ENCODE peak calls at places on chromosome 4, in six cellular contexts. W is fibroblast of lung, S is PC-3, E is psoas muscle, P is IMR-90, A is ovary. C is an unnamed sample. For H3K36me3, the result is how much of the 10 kb centered on the place peaks cover.

GRCh38 chr4:128107766-128108165 is 46.7 kb downstream of the LARP1B start:
- DNase-seq in E (no peak), W (peak), P (peak), S (no peak), A (no peak), C (peak)

GRCh38 chr4:76270776-76271175 is 19.3 kb downstream of the FAM47E start:
- DNase-seq in P (no peak), W (no peak), A (no peak), E (no peak), S (no peak), C (no peak)

GRCh38 chr4:131002132-131002531 is 1906.2 kb downstream of the C4orf33 start:
- DNase-seq in P (no peak), W (no peak), E (no peak), A (no peak), S (peak), C (no peak)

GRCh38 chr4:134935320-134935719 is 733.7 kb upstream of the PABPC4L start:
- DNase-seq in S (peak), A (no peak), E (no peak), P (no peak), W (peak), C (peak)

GRCh38 chr4:112252234-112252633 is 20.6 kb downstream of the AP1AR start:
- DNase-seq in W (no peak), E (no peak), A (no peak), S (no peak), P (no peak), C (no peak)

GRCh38 chr4:102328045-102328444 is 17.2 kb downstream of the SLC39A8 start:
- DNase-seq in A (no peak), P (no peak), S (peak), W (no peak), E (no peak), C (no peak)

GRCh38 chr4:91502365-91502764 is 801.4 kb upstream of the GRID2 start:
- DNase-seq in E (no peak), P (no peak), A (no peak), W (no peak), S (peak), C (no peak)

GRCh38 chr4:185941476-185941875 is 127.5 kb upstream of the TLR3 start:
- DNase-seq in W (no peak), S (peak), P (no peak), E (no peak), A (no peak), C (no peak)

GRCh38 chr4:154807042-154807630 is 26.1 kb downstream of the RBM46 start:
- DNase-seq in E (no peak), A (no peak), S (peak), P (peak), W (peak), C (no peak)

GRCh38 chr4:109171098-109171497 is 131.4 kb downstream of the COL25A1 start:
- DNase-seq in W (no peak), S (no peak), A (no peak), P (no peak), E (no peak), C (no peak)

GRCh38 chr4:24274401-24275035 is 309.8 kb downstream of the DHX15 start:
- DNase-seq in A (no peak), W (peak), S (peak), E (no peak), P (peak), C (peak)

GRCh38 chr4:4789462-4789861 is 70.0 kb upstream of the MSX1 start:
- DNase-seq in E (no peak), S (no peak), P (no peak), A (no peak), W (no peak), C (no peak)

GRCh38 chr4:73816814-73817213 is 19.7 kb upstream of the CXCL6 start:
- DNase-seq in E (no peak), S (peak), P (peak), A (no peak), W (peak), C (peak)

GRCh38 chr4:179605196-179605595 is 2163.0 kb upstream of the AGA start:
- DNase-seq in W (peak), P (peak), A (no peak), S (peak), E (no peak), C (peak)

GRCh38 chr4:150078996-150079581 is 844 bp downstream of the DCLK2 start:
- DNase-seq in E (peak), P (peak), A (peak), S (peak), W (peak), C (peak)

GRCh38 chr4:8906991-8907595 is 35.5 kb upstream of the HMX1 start:
- DNase-seq in W (no peak), A (peak), E (no peak), S (no peak), P (no peak), C (no peak)

GRCh38 chr4:147578611-147579010 is 38.6 kb upstream of the TMEM184C start:
- DNase-seq in S (no peak), E (no peak), P (no peak), W (no peak), A (no peak), C (no peak)

GRCh38 chr4:25892796-25893195 is 21.2 kb upstream of the SMIM20 start:
- DNase-seq in W (peak), E (no peak), S (no peak), A (peak), P (no peak), C (no peak)

GRCh38 chr4:136307765-136308164 is 1224.5 kb downstream of the PCDH18 start:
- DNase-seq in P (no peak), W (no peak), A (no peak), S (no peak), E (no peak), C (no peak)

GRCh38 chr4:47145630-47146029 is 114.3 kb downstream of the GABRB1 start:
- DNase-seq in P (peak), E (no peak), W (peak), S (no peak), A (no peak), C (peak)

GRCh38 chr4:173381610-173382009 is 10.9 kb downstream of the SAP30 start:
- DNase-seq in P (no peak), E (no peak), W (no peak), S (no peak), A (no peak), C (no peak)

GRCh38 chr4:176187610-176188009 is 7.8 kb downstream of the SPATA4 start:
- DNase-seq in A (no peak), W (no peak), E (no peak), S (peak), P (peak), C (no peak)

GRCh38 chr4:177016541-177017141 is 223.9 kb upstream of the VEGFC start:
- DNase-seq in E (no peak), A (no peak), W (peak), S (peak), P (peak), C (no peak)

GRCh38 chr4:143921160-143921559 is 15.8 kb upstream of the GYPE start:
- DNase-seq in W (no peak), E (no peak), S (no peak), A (no peak), P (no peak), C (no peak)

GRCh38 chr4:26867914-26868684 is 7.5 kb downstream of the STIM2 start:
- DNase-seq in S (no peak), W (peak), A (peak), E (no peak), P (peak), C (no peak)

GRCh38 chr4:189823611-189824010 is 117.1 kb upstream of the FRG1 start:
- DNase-seq in P (no peak), A (no peak), W (no peak), S (no peak), E (no peak), C (no peak)
- H3K27ac ChIP-seq in P (no peak), A (no peak), W (no peak), S (no peak), E (no peak), C (no peak)

GRCh38 chr4:184768296-184768695 is 34.4 kb upstream of the CENPU start:
- DNase-seq in S (no peak), A (no peak), E (no peak), P (no peak), W (no peak), C (no peak)
- H3K36me3 ChIP-seq in S (under half), A (under half), E (half or more), P (under half), W (under half), C (under half)

GRCh38 chr4:94451669-94452475 is at the start of gene PDLIM5:
- DNase-seq in P (peak), S (peak), E (peak), A (peak), W (peak), C (peak)
- H3K27ac ChIP-seq in P (peak), S (peak), E (peak), A (peak), W (peak), C (peak)

GRCh38 chr4:121666091-121666679 is 30.6 kb downstream of the ANXA5 start:
- DNase-seq in S (no peak), E (peak), P (no peak), A (no peak), W (no peak), C (no peak)

GRCh38 chr4:121665371-121665770 is 31.4 kb downstream of the ANXA5 start:
- DNase-seq in E (no peak), W (no peak), A (no peak), S (peak), P (no peak), C (no peak)

GRCh38 chr4:121674191-121674590 is 22.6 kb downstream of the ANXA5 start:
- DNase-seq in P (no peak), W (no peak), E (no peak), S (no peak), A (no peak), C (no peak)

GRCh38 chr4:121668368-121669162 is 28.2 kb downstream of the ANXA5 start:
- DNase-seq in A (no peak), E (no peak), P (peak), S (peak), W (peak), C (peak)

DNA sequence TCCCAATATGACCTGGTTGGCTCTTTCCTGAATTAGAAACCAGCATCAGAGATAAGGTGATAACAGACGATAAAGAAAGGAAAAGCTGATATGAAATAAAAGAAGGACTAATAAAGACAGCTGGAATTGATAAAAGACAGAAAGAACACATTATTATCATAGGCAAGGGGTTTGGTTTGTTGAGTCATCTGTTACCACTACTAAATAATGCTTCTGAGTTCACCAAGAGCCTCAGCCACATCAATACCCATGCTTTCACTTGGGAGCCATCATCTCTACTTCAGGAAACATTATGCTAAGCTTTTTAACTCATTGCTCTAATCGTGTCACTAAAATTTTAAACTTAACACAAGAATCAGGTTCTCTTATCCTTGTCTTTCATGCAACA is 27.6 kb downstream of the ANXA5 start:
- DNase-seq in W (peak), A (no peak), E (no peak), P (peak), S (no peak), C (peak)
- H3K36me3 ChIP-seq in W (under half), A (under half), E (half or more), P (under half), S (half or more), C (half or more)

DNA sequence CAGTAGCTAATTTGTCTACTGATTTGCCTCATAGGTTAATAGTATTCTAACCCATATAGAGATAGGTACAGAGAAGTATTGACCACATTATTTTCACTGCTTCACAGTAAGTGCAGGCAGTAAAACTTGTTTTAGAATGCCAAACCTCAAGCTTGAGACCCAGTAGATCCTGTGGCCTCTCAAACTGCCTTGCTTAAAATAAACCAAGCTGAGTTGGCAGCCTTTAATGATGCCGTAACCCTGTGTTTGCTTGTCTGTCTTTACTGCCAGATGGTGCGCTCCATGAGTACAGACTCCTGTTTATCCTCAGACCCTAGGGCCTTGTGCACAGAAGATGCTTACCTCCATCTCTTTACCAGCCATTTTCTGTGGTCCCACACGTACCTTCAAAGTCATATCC is 50.8 kb downstream of the ANXA3 start:
- DNase-seq in S (no peak), E (no peak), P (no peak), W (peak), A (no peak), C (no peak)
- H3K27ac ChIP-seq in S (no peak), E (no peak), P (no peak), W (no peak), A (no peak), C (no peak)

DNA sequence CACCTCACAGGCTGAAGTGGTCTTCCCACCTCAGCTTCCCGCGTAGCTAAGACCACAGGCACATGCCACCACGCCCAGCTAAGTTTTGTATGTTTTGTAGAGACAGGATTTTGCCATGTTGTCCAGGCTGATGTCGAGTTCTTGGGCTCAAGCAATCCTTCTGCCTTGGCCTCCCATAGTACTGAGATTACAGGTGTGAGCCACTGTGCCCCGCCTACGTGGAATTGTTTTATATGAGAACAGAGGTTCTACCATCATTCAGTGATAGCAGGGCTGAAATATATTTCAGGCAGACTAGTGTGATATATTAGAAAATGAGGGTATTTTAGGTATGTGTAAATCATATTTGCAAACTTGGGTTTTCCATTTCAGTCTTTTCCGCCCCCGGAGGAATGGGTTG is 19.8 kb downstream of the NSD2 start:
- DNase-seq in A (no peak), P (no peak), E (no peak), S (no peak), W (no peak), C (no peak)
- H3K36me3 ChIP-seq in A (under half), P (under half), E (under half), S (under half), W (under half), C (under half)

DNA sequence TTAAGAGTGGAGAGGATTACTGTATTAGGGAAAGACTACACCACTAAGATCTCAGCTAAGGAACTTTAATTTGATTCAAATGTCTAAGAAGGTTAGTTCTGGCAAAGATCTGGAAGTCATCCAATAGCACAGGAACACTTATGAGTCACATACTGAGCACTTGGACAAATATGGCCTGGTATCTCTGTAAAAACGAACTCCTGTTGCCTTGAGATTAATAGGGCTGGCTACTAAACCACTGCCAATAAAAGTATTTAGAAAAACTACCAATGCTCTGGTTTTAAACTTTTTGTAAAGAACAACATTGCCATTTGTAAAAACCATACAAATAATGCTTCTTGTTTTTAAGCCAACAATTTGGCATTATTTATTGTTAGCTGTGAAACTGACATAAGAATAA is 70.5 kb downstream of the SEC24D start:
- DNase-seq in S (peak), W (peak), E (no peak), P (peak), A (no peak), C (peak)
- H3K27ac ChIP-seq in S (peak), W (no peak), E (peak), P (no peak), A (peak), C (peak)

DNA sequence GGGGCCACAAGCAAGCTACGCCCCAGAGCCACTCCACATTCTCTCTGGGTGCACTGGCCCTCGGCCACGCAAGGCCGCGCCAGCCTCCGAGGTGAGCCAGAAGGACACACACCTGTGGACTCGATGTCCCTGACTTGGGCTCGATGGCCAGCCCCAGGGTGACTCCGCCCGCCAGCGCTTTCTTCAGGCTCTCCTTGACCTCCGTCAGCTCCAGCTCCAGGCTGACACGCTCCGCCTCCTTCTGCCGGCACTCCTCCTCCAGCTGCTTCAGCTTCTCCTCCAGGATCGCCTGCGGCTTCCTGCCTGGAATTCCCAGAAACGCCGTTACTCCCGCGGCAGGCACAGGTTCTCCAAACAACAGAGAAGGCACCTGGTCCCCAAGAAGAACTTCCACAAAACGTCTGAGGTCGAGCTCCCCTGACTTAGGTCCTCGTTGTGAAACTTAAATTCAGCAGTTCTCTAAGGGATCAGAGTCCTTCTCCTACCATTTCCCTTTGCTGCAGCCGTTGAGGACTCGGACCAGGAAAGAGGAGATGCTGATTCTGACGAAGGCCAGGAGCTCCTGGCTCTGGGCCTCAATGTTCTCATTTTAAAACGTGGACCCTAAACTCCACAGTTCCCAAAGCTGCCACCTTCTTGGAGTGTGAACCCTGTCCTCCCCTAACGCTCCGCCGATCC is 166.8 kb downstream of the AFAP1 start:
- DNase-seq in E (peak), S (no peak), W (peak), A (peak), P (no peak), C (no peak)
- H3K36me3 ChIP-seq in E (half or more), S (under half), W (under half), A (under half), P (half or more), C (half or more)